ENCODE peak calls at places on chromosomes 7 and 10, in nine cellular contexts. F is NCI-H460; U is NCI-H1105; E is memory B cell; Z is activated CD8-positive, alpha-beta memory T cell treated with anti-CD3 and anti-CD28 coated beads for 24 hours; D is activated T-cell treated with anti-CD3 and anti-CD28 coated beads, Interleukin-2, amount 50 U/mL, for 72 hours; W is epithelial cell of prostate; C is body of pancreas; O is ELF-1. H is an unnamed sample.

GRCh38 chr10:123788981-123789380 is 102.6 kb downstream of the CPXM2 start:
- DNase-seq in E (no peak), C (no peak), W (no peak), O (no peak), F (no peak), U (no peak), Z (no peak), D (no peak), H (no peak)

GRCh38 chr7:117323877-117324699 is 1.2 kb upstream of the WNT2 start:
- DNase-seq in C (no peak), E (no peak), O (peak), Z (no peak), W (no peak), U (peak), D (no peak), F (no peak), H (peak)

GRCh38 chr7:3762146-3762831 is 461.2 kb downstream of the SDK1 start:
- DNase-seq in D (no peak), O (no peak), U (no peak), Z (no peak), E (no peak), W (no peak), C (no peak), F (no peak), H (no peak)

GRCh38 chr10:123007558-123008378 is 827 bp downstream of the IKZF5 start:
- DNase-seq in U (no peak), E (no peak), Z (no peak), W (peak), C (peak), O (peak), D (peak), F (peak), H (peak)

GRCh38 chr10:44908936-44909335 is 2.2 kb upstream of the TMEM72 start:
- DNase-seq in E (no peak), Z (no peak), F (no peak), O (no peak), D (no peak), U (no peak), C (no peak), W (no peak), H (no peak)

GRCh38 chr10:88122145-88122544 is 258.7 kb downstream of the PTEN start:
- DNase-seq in D (no peak), F (no peak), W (no peak), E (no peak), U (no peak), Z (no peak), C (no peak), O (no peak), H (no peak)

GRCh38 chr7:16431646-16432424 is 10.5 kb upstream of the CRPPA start:
- DNase-seq in C (peak), O (no peak), D (peak), W (no peak), U (peak), Z (no peak), F (peak), E (no peak), H (peak)

GRCh38 chr7:142913051-142913450 is 20.5 kb downstream of the TRPV5 start:
- DNase-seq in F (no peak), O (no peak), W (no peak), D (no peak), U (no peak), C (no peak), Z (no peak), E (no peak), H (no peak)

GRCh38 chr7:126682176-126682575 is 570.6 kb downstream of the GRM8 start:
- DNase-seq in E (no peak), O (no peak), W (no peak), U (no peak), D (no peak), C (no peak), Z (no peak), F (no peak), H (no peak)

GRCh38 chr7:27108390-27109127 is 6.1 kb upstream of the HOXA2 start:
- DNase-seq in F (no peak), W (no peak), U (no peak), E (no peak), D (no peak), O (peak), C (no peak), Z (no peak), H (peak)

GRCh38 chr7:138008588-138009349 is 6.9 kb upstream of the CREB3L2 start:
- DNase-seq in F (peak), O (peak), W (no peak), U (peak), D (peak), E (peak), C (no peak), Z (peak), H (peak)

GRCh38 chr7:38908759-38909335 is at the start of gene VPS41:
- DNase-seq in F (peak), O (peak), Z (peak), E (peak), W (peak), C (peak), U (peak), D (peak), H (peak)